ENCODE peak calls at places on chromosomes 4 and X, in four cellular contexts. E is HTR-8/SVneo, X is ovary, R is pancreas. S is an unnamed sample.

GRCh38 chr4:53644607-53645006 is 53.3 kb upstream of the LNX1 start:
- DNase-seq in E (no peak), X (no peak), R (peak), S (no peak)

GRCh38 chr4:2333916-2334644 is 72.2 kb upstream of the MXD4 start:
- DNase-seq in E (no peak), X (no peak), R (peak), S (no peak)

GRCh38 chr4:170198742-170199141 is 109.0 kb upstream of the AADAT start:
- DNase-seq in E (peak), X (no peak), R (no peak), S (peak)

GRCh38 chr4:924107-925096 is 7.7 kb downstream of the GAK start:
- DNase-seq in E (no peak), X (no peak), R (no peak), S (no peak)

GRCh38 chr4:139619644-139620043 is 46.0 kb upstream of the MGST2 start:
- DNase-seq in E (no peak), X (no peak), R (no peak), S (no peak)

GRCh38 chr4:161419822-161420221 is 744.0 kb downstream of the FSTL5 start:
- DNase-seq in E (peak), X (no peak), R (no peak), S (no peak)

GRCh38 chrX:71859637-71860036 is 51.0 kb upstream of the NHSL2 start:
- DNase-seq in E (peak), X (no peak), R (no peak), S (peak)

GRCh38 chr4:42558156-42558555 is 98.7 kb downstream of the ATP8A1 start:
- DNase-seq in E (no peak), X (no peak), R (no peak), S (no peak)

GRCh38 chr4:139014391-139015268 is 951 bp upstream of the NOCT start:
- DNase-seq in E (peak), X (no peak), R (no peak), S (peak)

GRCh38 chr4:142473218-142473959 is 372.7 kb downstream of the INPP4B start:
- DNase-seq in E (no peak), X (peak), R (peak), S (no peak)

GRCh38 chrX:39966186-39966585 is 131.6 kb downstream of the BCOR start:
- DNase-seq in E (no peak), X (no peak), R (no peak), S (no peak)

GRCh38 chr4:74794341-74794801 is at the start of gene BTC:
- DNase-seq in E (peak), X (no peak), R (peak), S (peak)

GRCh38 chr4:6926681-6927478 is 17.3 kb downstream of the TBC1D14 start:
- DNase-seq in E (no peak), X (peak), R (no peak), S (no peak)

GRCh38 chr4:6115746-6116586 is 84.4 kb downstream of the JAKMIP1 start:
- DNase-seq in E (no peak), X (no peak), R (no peak), S (no peak)